ENCODE peak calls at places on chromosomes 2 and 18, in six cellular contexts. One of them, this sample, is unnamed.

GRCh38 chr2:6917071-6917760 is at the start of gene RNF144A:
- DNase-seq in HCT116: no peak
- DNase-seq in heart left ventricle: peak; percentile 70
- DNase-seq in cardiac muscle cell: peak; percentile 64
- DNase-seq in spleen: peak; percentile 94
- DNase-seq in RWPE2: no peak
- DNase-seq in this sample: peak; percentile 64

GRCh38 chr2:191385416-191386160 is 140.4 kb downstream of the MYO1B start:
- DNase-seq in HCT116: no peak
- DNase-seq in heart left ventricle: no peak
- DNase-seq in cardiac muscle cell: no peak
- DNase-seq in spleen: no peak
- DNase-seq in RWPE2: no peak
- DNase-seq in this sample: no peak

GRCh38 chr2:235515364-235515742 is 21.5 kb downstream of the AGAP1 start:
- DNase-seq in HCT116: no peak
- DNase-seq in heart left ventricle: no peak
- DNase-seq in cardiac muscle cell: no peak
- DNase-seq in spleen: peak; percentile 11
- DNase-seq in RWPE2: no peak
- DNase-seq in this sample: no peak

GRCh38 chr2:160657206-160657605 is 163.6 kb upstream of the RBMS1 start:
- DNase-seq in HCT116: no peak
- DNase-seq in heart left ventricle: no peak
- DNase-seq in cardiac muscle cell: peak; percentile 64
- DNase-seq in spleen: no peak
- DNase-seq in RWPE2: no peak
- DNase-seq in this sample: no peak

GRCh38 chr2:172242968-172243367 is 140.3 kb upstream of the DLX2 start:
- DNase-seq in HCT116: no peak
- DNase-seq in heart left ventricle: no peak
- DNase-seq in cardiac muscle cell: no peak
- DNase-seq in spleen: no peak
- DNase-seq in RWPE2: no peak
- DNase-seq in this sample: no peak

GRCh38 chr2:108593547-108594098 is 59.4 kb downstream of the LIMS1 start:
- DNase-seq in HCT116: no peak
- DNase-seq in heart left ventricle: no peak
- DNase-seq in cardiac muscle cell: peak; percentile 77
- DNase-seq in spleen: no peak
- DNase-seq in RWPE2: no peak
- DNase-seq in this sample: no peak

GRCh38 chr2:2542966-2543555 is 212.0 kb upstream of the MYT1L start:
- DNase-seq in HCT116: no peak
- DNase-seq in heart left ventricle: no peak
- DNase-seq in cardiac muscle cell: no peak
- DNase-seq in spleen: no peak
- DNase-seq in RWPE2: no peak
- DNase-seq in this sample: peak; percentile 33

GRCh38 chr2:240325006-240325653 is 110.3 kb upstream of the GPC1 start:
- DNase-seq in HCT116: no peak
- DNase-seq in heart left ventricle: no peak
- DNase-seq in cardiac muscle cell: no peak
- DNase-seq in spleen: no peak
- DNase-seq in RWPE2: no peak
- DNase-seq in this sample: no peak

GRCh38 chr2:120908314-120908975 is 172.8 kb downstream of the GLI2 start:
- DNase-seq in HCT116: no peak
- DNase-seq in heart left ventricle: no peak
- DNase-seq in cardiac muscle cell: no peak
- DNase-seq in spleen: no peak
- DNase-seq in RWPE2: no peak
- DNase-seq in this sample: no peak

GRCh38 chr2:236568922-236569592 is 568 bp upstream of the ACKR3 start:
- DNase-seq in HCT116: no peak
- DNase-seq in heart left ventricle: no peak
- DNase-seq in cardiac muscle cell: no peak
- DNase-seq in spleen: no peak
- DNase-seq in RWPE2: no peak
- DNase-seq in this sample: no peak

GRCh38 chr2:108988796-108989713 is at the start of gene EDAR:
- DNase-seq in HCT116: peak; percentile 57
- DNase-seq in heart left ventricle: peak; percentile 24
- DNase-seq in cardiac muscle cell: peak; percentile 41
- DNase-seq in spleen: no peak
- DNase-seq in RWPE2: no peak
- DNase-seq in this sample: peak; percentile 35

GRCh38 chr2:129078548-129078947 is 759.9 kb upstream of the HS6ST1 start:
- DNase-seq in HCT116: no peak
- DNase-seq in heart left ventricle: no peak
- DNase-seq in cardiac muscle cell: no peak
- DNase-seq in spleen: no peak
- DNase-seq in RWPE2: no peak
- DNase-seq in this sample: no peak

GRCh38 chr2:120783371-120783791 is 47.7 kb downstream of the GLI2 start:
- DNase-seq in HCT116: peak; percentile 40
- DNase-seq in heart left ventricle: no peak
- DNase-seq in cardiac muscle cell: no peak
- DNase-seq in spleen: no peak
- DNase-seq in RWPE2: no peak
- DNase-seq in this sample: no peak

GRCh38 chr2:50872543-50872942 is 159.4 kb downstream of the NRXN1 start:
- DNase-seq in HCT116: peak; percentile 1
- DNase-seq in heart left ventricle: no peak
- DNase-seq in cardiac muscle cell: no peak
- DNase-seq in spleen: no peak
- DNase-seq in RWPE2: no peak
- DNase-seq in this sample: no peak

GRCh38 chr2:102736607-102737409 is 25.0 kb upstream of the TMEM182 start:
- DNase-seq in HCT116: peak; percentile 47
- DNase-seq in heart left ventricle: peak; percentile 83
- DNase-seq in cardiac muscle cell: peak; percentile 73
- DNase-seq in spleen: peak; percentile 97
- DNase-seq in RWPE2: peak; percentile 74
- DNase-seq in this sample: peak; percentile 91
- TF ChIP-seq CTCF in HCT116: no peak
- TF ChIP-seq CTCF in heart left ventricle: no peak
- TF ChIP-seq CTCF in cardiac muscle cell: peak; percentile 2
- TF ChIP-seq CTCF in spleen: no peak
- TF ChIP-seq CTCF in RWPE2: no peak
- TF ChIP-seq CTCF in this sample: no peak

DNA sequence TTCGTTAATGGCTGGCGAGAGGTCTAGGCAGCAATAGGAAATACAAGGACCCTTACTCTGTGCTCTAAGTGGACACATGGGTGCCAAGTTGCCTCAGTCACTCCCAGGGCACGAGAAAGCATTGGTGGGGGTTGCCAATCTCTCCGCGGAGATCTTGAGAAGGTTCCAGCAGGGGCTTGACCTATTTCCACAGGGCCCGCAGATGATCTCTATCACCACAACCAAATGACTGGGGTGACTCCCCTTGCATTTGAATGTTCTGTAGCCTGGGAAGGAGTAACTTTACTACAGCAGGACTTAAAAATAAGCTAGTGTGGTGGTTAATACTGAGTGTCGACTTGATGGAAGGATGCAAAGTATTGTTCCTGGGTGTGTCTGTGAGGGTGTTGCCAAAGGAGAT is 8.1 kb downstream of the CDC42EP3 start:
- DNase-seq in HCT116: no peak
- DNase-seq in heart left ventricle: no peak
- DNase-seq in cardiac muscle cell: no peak
- DNase-seq in spleen: no peak
- DNase-seq in RWPE2: no peak
- DNase-seq in this sample: no peak
- H3K4me1 ChIP-seq in HCT116: no peaks in the 10 kb centered on the region
- H3K4me1 ChIP-seq in heart left ventricle: peaks cover 100% of the 10 kb centered on the region
- H3K4me1 ChIP-seq in cardiac muscle cell: peaks cover 61% of the 10 kb centered on the region
- H3K4me1 ChIP-seq in spleen: peaks cover 58% of the 10 kb centered on the region
- H3K4me1 ChIP-seq in RWPE2: peaks cover 20% of the 10 kb centered on the region
- H3K4me1 ChIP-seq in this sample: peaks cover 3% of the 10 kb centered on the region

DNA sequence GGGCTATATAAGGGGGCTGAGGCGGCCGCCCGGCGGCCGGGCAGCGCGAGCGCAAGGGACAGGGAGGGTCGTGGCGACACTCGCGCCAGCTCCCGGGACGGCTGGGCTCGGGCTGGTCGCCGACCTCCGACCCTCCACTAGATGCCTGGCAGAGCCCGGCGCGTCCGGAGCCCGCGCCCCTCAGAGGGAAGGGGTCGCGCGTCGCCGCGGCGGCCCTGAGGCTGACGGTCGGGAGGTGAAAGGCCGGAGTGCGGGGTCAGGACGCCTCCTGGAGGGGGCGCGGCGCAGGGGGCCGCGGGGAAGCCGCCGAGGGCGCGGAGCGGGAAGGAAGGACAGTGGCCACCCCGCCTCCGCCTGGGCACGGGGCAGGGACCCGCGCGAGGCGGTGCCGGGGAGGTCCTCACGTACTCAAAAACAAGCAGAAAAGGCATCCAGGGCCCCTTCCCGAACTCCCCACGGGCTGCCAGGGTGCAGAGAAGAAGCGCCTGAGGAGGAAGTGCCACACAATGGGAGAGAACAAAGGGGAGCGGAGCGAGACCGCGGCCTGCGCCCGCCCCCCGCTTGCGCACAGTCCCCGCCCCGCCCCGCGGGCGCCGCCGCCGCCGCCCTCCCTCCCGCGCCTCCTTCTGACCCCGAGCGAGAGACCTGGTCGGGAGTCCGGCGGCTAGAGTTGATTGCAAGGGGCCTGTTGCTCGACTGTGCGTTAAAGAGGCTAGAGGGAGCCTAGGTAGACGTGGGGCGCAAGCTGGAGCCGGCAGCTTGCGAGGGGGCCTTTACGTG is 791 bp upstream of the KLF7 start:
- DNase-seq in HCT116: no peak
- DNase-seq in heart left ventricle: peak; percentile 89
- DNase-seq in cardiac muscle cell: peak; percentile 93
- DNase-seq in spleen: peak; percentile 94
- DNase-seq in RWPE2: peak; percentile 73
- DNase-seq in this sample: peak; percentile 71
- TF ChIP-seq CTCF in HCT116: no peak
- TF ChIP-seq CTCF in heart left ventricle: peak; percentile 46
- TF ChIP-seq CTCF in cardiac muscle cell: peak; percentile 16
- TF ChIP-seq CTCF in spleen: peak; percentile 64
- TF ChIP-seq CTCF in RWPE2: peak; percentile 22
- TF ChIP-seq CTCF in this sample: peak; percentile 16

GRCh38 chr2:28364611-28365010 is 28.0 kb upstream of the FOSL2 start:
- DNase-seq in HCT116: no peak
- DNase-seq in heart left ventricle: no peak
- DNase-seq in cardiac muscle cell: no peak
- DNase-seq in spleen: peak; percentile 19
- DNase-seq in RWPE2: no peak
- DNase-seq in this sample: no peak
- H3K4me1 ChIP-seq in HCT116: peaks cover 7% of the 10 kb centered on the region
- H3K4me1 ChIP-seq in heart left ventricle: peaks cover 26% of the 10 kb centered on the region
- H3K4me1 ChIP-seq in cardiac muscle cell: peaks cover 20% of the 10 kb centered on the region
- H3K4me1 ChIP-seq in spleen: peaks cover 43% of the 10 kb centered on the region
- H3K4me1 ChIP-seq in RWPE2: no peaks in the 10 kb centered on the region
- H3K4me1 ChIP-seq in this sample: no peaks in the 10 kb centered on the region

GRCh38 chr18:62714671-62715438 is 486 bp upstream of the PHLPP1 start:
- DNase-seq in HCT116: peak; percentile 99
- DNase-seq in heart left ventricle: peak; percentile 100
- DNase-seq in cardiac muscle cell: peak; percentile 100
- DNase-seq in spleen: peak; percentile 99
- DNase-seq in RWPE2: peak; percentile 98
- DNase-seq in this sample: peak; percentile 99
- TF ChIP-seq CTCF in HCT116: peak; percentile 77
- TF ChIP-seq CTCF in heart left ventricle: peak; percentile 79
- TF ChIP-seq CTCF in cardiac muscle cell: peak; percentile 82
- TF ChIP-seq CTCF in spleen: peak; percentile 79
- TF ChIP-seq CTCF in RWPE2: peak; percentile 94
- TF ChIP-seq CTCF in this sample: peak; percentile 52

GRCh38 chr18:9925795-9926194 is 12.0 kb downstream of the VAPA start:
- DNase-seq in HCT116: no peak
- DNase-seq in heart left ventricle: no peak
- DNase-seq in cardiac muscle cell: no peak
- DNase-seq in spleen: no peak
- DNase-seq in RWPE2: no peak
- DNase-seq in this sample: no peak
- H3K4me1 ChIP-seq in HCT116: peaks cover 4% of the 10 kb centered on the region
- H3K4me1 ChIP-seq in heart left ventricle: peaks cover 93% of the 10 kb centered on the region
- H3K4me1 ChIP-seq in cardiac muscle cell: peaks cover 29% of the 10 kb centered on the region
- H3K4me1 ChIP-seq in spleen: peaks cover 99% of the 10 kb centered on the region
- H3K4me1 ChIP-seq in RWPE2: peaks cover 89% of the 10 kb centered on the region
- H3K4me1 ChIP-seq in this sample: peaks cover 30% of the 10 kb centered on the region

GRCh38 chr18:48540329-48541025 is 1.6 kb downstream of the CTIF start:
- DNase-seq in HCT116: no peak
- DNase-seq in heart left ventricle: peak; percentile 80
- DNase-seq in cardiac muscle cell: peak; percentile 73
- DNase-seq in spleen: peak; percentile 89
- DNase-seq in RWPE2: peak; percentile 85
- DNase-seq in this sample: peak; percentile 83
- TF ChIP-seq CTCF in HCT116: no peak
- TF ChIP-seq CTCF in heart left ventricle: no peak
- TF ChIP-seq CTCF in cardiac muscle cell: peak; percentile 16
- TF ChIP-seq CTCF in spleen: no peak
- TF ChIP-seq CTCF in RWPE2: peak; percentile 12
- TF ChIP-seq CTCF in this sample: no peak

DNA sequence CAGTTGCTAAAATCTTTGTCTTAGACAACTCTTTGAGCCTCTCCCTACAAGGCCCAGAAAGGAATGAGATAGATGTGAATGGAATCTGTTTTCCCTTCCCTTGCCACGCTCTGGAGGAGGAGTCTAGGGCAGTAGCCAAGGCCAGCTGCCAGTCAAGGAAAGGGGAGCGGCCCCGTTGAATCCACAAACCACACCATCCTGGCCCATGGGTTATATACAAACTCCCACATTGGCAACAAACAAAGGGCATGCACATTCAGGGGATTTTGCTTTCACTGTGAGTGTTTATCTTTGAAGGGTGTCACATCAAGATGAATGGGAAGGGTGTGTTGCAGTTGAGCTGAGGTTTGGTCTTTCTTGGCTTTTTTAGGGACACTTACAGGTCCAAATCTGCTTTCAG is 6.0 kb upstream of the CASP8 start:
- DNase-seq in HCT116: no peak
- DNase-seq in heart left ventricle: no peak
- DNase-seq in cardiac muscle cell: peak; percentile 86
- DNase-seq in spleen: no peak
- DNase-seq in RWPE2: no peak
- DNase-seq in this sample: no peak
- H3K4me1 ChIP-seq in HCT116: peaks cover 9% of the 10 kb centered on the region
- H3K4me1 ChIP-seq in heart left ventricle: peaks cover 4% of the 10 kb centered on the region
- H3K4me1 ChIP-seq in cardiac muscle cell: peaks cover 3% of the 10 kb centered on the region
- H3K4me1 ChIP-seq in spleen: peaks cover 61% of the 10 kb centered on the region
- H3K4me1 ChIP-seq in RWPE2: peaks cover 7% of the 10 kb centered on the region
- H3K4me1 ChIP-seq in this sample: peaks cover 5% of the 10 kb centered on the region

DNA sequence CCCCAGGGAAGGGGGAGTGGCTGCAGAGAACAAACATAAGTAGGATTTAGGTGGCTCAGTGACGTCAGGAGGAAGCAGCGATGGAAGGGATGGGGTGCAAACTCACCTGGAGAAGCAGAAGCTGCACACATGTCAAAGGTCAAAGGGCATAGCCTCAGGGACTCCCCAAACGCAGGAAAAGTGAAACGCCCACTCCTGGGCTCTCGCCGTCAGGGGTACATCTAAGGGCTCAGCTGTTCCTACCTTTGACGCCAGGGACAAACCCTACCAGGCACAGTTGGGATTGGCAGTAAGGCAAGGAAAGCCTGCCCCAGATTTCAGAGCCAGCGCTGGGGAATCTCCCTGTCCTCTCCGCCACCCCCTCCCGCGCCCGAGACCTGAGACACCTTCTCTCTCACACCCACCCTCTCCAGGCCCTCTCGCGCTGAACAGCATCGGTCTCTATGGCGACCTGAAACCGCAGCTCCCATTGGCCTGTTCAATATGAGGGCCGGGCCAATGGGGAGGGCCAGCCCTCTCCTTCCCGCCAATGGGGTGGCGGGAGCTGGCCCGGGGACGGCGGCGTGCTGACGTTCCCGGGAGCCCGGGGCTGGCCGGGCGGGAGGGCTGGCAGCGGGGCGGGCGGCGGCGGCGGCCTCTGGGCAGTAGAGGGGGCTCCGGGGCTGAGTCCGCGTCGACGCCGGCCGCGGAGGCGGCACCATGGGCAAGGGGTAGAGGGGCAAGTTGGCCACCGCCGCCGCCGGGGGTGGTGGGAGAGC is at the start of the genes CCDC148 and PKP4:
- DNase-seq in HCT116: peak; percentile 86
- DNase-seq in heart left ventricle: peak; percentile 91
- DNase-seq in cardiac muscle cell: peak; percentile 94
- DNase-seq in spleen: peak; percentile 96
- DNase-seq in RWPE2: peak; percentile 92
- DNase-seq in this sample: peak; percentile 95
- TF ChIP-seq CTCF in HCT116: no peak
- TF ChIP-seq CTCF in heart left ventricle: peak; percentile 26
- TF ChIP-seq CTCF in cardiac muscle cell: no peak
- TF ChIP-seq CTCF in spleen: peak; percentile 20
- TF ChIP-seq CTCF in RWPE2: no peak
- TF ChIP-seq CTCF in this sample: no peak